ENCODE peak calls at places on chromosomes 7 and 10, in four cellular contexts. One of them, this sample, is unnamed.

GRCh38 chr7:41777894-41778596 is 75.2 kb upstream of the INHBA start:
- DNase-seq in natural killer cell: no peak
- DNase-seq in progenitor cell of endocrine pancreas: no peak
- DNase-seq in BJ: no peak
- DNase-seq in this sample: no peak

GRCh38 chr10:127587668-127588395 is 38.7 kb downstream of the NPS start:
- DNase-seq in natural killer cell: no peak
- DNase-seq in progenitor cell of endocrine pancreas: no peak
- DNase-seq in BJ: no peak
- DNase-seq in this sample: no peak

GRCh38 chr7:134919240-134919641 is 67.1 kb upstream of the AGBL3 start:
- DNase-seq in natural killer cell: no peak
- DNase-seq in progenitor cell of endocrine pancreas: no peak
- DNase-seq in BJ: no peak
- DNase-seq in this sample: no peak

GRCh38 chr7:78063758-78064157 is 265.2 kb downstream of the PHTF2 start:
- DNase-seq in natural killer cell: no peak
- DNase-seq in progenitor cell of endocrine pancreas: no peak
- DNase-seq in BJ: no peak
- DNase-seq in this sample: no peak

GRCh38 chr10:71078454-71079145 is 133.8 kb upstream of the UNC5B start:
- DNase-seq in natural killer cell: no peak
- DNase-seq in progenitor cell of endocrine pancreas: peak
- DNase-seq in BJ: no peak
- DNase-seq in this sample: no peak

GRCh38 chr10:122571892-122572291 is 11.3 kb downstream of the DMBT1 start:
- DNase-seq in natural killer cell: no peak
- DNase-seq in progenitor cell of endocrine pancreas: no peak
- DNase-seq in BJ: no peak
- DNase-seq in this sample: no peak

GRCh38 chr7:90677742-90678439 is 81.8 kb downstream of the CDK14 start:
- DNase-seq in natural killer cell: no peak
- DNase-seq in progenitor cell of endocrine pancreas: no peak
- DNase-seq in BJ: no peak
- DNase-seq in this sample: no peak

GRCh38 chr7:28656529-28656928 is 244.2 kb downstream of the CREB5 start:
- DNase-seq in natural killer cell: no peak
- DNase-seq in progenitor cell of endocrine pancreas: no peak
- DNase-seq in BJ: no peak
- DNase-seq in this sample: no peak

GRCh38 chr10:117476281-117476680 is 66.3 kb upstream of the EMX2 start:
- DNase-seq in natural killer cell: no peak
- DNase-seq in progenitor cell of endocrine pancreas: no peak
- DNase-seq in BJ: no peak
- DNase-seq in this sample: no peak

GRCh38 chr10:124353896-124354295 is 64.8 kb downstream of the OAT start:
- DNase-seq in natural killer cell: no peak
- DNase-seq in progenitor cell of endocrine pancreas: no peak
- DNase-seq in BJ: no peak
- DNase-seq in this sample: no peak

GRCh38 chr10:34392641-34393170 is 422.4 kb downstream of the PARD3 start:
- DNase-seq in natural killer cell: no peak
- DNase-seq in progenitor cell of endocrine pancreas: no peak
- DNase-seq in BJ: no peak
- DNase-seq in this sample: no peak

GRCh38 chr10:5679606-5680005 is 5.0 kb upstream of the TASOR2 start:
- DNase-seq in natural killer cell: no peak
- DNase-seq in progenitor cell of endocrine pancreas: no peak
- DNase-seq in BJ: no peak
- DNase-seq in this sample: no peak
- TF ChIP-seq CTCF in natural killer cell: no peak
- TF ChIP-seq CTCF in progenitor cell of endocrine pancreas: no peak
- TF ChIP-seq CTCF in BJ: peak
- TF ChIP-seq CTCF in this sample: no peak

DNA sequence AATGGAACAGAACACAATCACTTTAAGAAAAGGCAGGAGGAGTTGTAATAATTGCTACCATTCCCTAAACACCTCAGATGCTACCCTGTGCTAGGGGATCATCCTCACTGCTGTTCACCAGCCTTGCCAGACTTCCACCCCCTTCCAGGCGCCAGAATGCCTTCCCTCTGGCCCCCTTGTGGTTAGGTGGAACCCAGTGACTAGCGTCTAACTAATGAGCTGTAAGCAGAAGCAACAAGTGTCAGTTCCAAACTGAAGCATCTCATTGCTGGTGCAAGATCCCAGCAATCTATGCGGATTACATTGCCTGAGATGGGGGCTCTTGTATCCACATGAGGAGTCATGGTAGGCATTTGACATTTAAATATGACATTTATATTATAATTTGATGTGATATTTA is 86.6 kb downstream of the FRMD4A start:
- DNase-seq in natural killer cell: no peak
- DNase-seq in progenitor cell of endocrine pancreas: no peak
- DNase-seq in BJ: no peak
- DNase-seq in this sample: no peak
- TF ChIP-seq CTCF in natural killer cell: no peak
- TF ChIP-seq CTCF in progenitor cell of endocrine pancreas: peak
- TF ChIP-seq CTCF in BJ: no peak
- TF ChIP-seq CTCF in this sample: no peak

DNA sequence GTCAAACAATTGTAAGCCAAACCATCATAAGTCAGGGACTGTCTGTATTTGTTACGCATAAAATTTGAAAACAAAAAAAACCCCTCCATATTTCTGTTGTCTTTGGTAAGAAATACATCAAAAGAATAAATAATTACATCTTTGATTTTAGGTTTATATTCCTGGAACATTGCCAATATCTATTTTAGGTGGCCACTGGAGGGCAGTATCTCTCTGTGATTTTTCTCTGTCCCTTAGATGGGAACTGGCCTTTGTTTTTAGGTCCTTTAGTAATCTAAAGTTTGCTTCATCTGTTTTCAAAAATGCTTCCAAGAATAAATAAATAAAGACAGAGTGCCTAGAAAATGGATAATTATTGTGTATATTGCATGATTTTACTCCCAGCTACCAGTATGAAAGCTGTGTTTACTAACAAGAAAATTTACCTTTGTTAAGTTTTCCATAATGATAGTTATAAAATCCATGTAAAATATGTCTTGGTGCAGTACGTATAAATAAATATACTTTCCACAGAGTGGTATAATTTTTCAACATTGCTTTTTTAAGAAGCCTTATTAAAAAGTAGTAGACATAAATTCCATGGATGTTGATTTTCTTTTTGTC is 64.2 kb downstream of the PHYHIPL start:
- DNase-seq in natural killer cell: no peak
- DNase-seq in progenitor cell of endocrine pancreas: no peak
- DNase-seq in BJ: peak
- DNase-seq in this sample: no peak
- TF ChIP-seq CTCF in natural killer cell: peak
- TF ChIP-seq CTCF in progenitor cell of endocrine pancreas: peak
- TF ChIP-seq CTCF in BJ: peak
- TF ChIP-seq CTCF in this sample: peak

GRCh38 chr7:51601461-51601860 is 284.9 kb upstream of the COBL start:
- DNase-seq in natural killer cell: no peak
- DNase-seq in progenitor cell of endocrine pancreas: no peak
- DNase-seq in BJ: no peak
- DNase-seq in this sample: no peak
- TF ChIP-seq CTCF in natural killer cell: no peak
- TF ChIP-seq CTCF in progenitor cell of endocrine pancreas: no peak
- TF ChIP-seq CTCF in BJ: no peak
- TF ChIP-seq CTCF in this sample: no peak

DNA sequence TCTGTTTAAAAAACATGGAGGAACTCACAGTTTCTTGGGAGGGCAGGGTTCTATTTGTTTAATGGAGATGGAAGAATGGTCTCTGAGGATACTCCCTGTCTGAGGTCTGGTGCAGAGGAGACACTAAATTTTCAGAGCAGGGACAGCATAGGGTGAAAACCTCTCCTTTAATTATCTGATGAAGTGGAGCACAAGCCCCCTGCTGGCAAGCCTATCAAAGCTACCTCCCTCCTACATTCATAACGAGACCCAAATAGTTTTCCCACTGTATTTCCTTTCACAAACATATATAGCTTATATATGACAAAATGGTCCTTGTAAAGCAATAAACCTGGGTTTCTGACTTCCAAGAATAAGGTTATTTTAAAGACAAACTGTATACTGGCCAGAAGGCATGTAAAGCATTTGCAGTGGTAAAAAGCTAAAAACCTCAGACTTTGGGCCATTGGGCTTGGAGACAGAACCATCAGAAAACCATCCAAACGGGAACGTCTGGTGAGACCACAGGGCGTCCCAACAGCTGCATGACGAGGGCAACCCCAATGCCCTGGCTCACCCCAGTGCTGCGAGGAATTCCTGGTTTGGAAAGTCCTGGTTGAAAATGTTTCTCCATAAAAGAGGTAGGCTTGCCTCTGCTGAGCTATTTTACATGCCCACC is 201.3 kb downstream of the FANK1 start:
- DNase-seq in natural killer cell: no peak
- DNase-seq in progenitor cell of endocrine pancreas: no peak
- DNase-seq in BJ: no peak
- DNase-seq in this sample: no peak
- TF ChIP-seq CTCF in natural killer cell: peak
- TF ChIP-seq CTCF in progenitor cell of endocrine pancreas: no peak
- TF ChIP-seq CTCF in BJ: peak
- TF ChIP-seq CTCF in this sample: no peak

This sample was measured in mesothelial cell of epicardium.